ENCODE peak calls at places on chromosomes 16 and 17, in seven cellular contexts. H is B cell, F is endodermal cell, P is progenitor cell of endocrine pancreas, Y is astrocyte of the cerebellum, T is cardiac fibroblast, B is OCI-LY7. V is an unnamed sample.
A peak's percentile ranks its signal among the peaks of the same experiment; 100 is the strongest.

GRCh38 chr16:21611546-21612384 is 12.4 kb downstream of the METTL9 start:
- DNase-seq in Y (no peak), F (no peak), B (no peak), T (peak; percentile 24), H (no peak), P (no peak), V (no peak)

GRCh38 chr16:79600636-79601091 is at the start of gene MAF:
- DNase-seq in Y (peak; percentile 65), T (peak; percentile 80), H (peak; percentile 69), B (peak; percentile 16), P (peak; percentile 73), F (peak; percentile 91), V (peak; percentile 79)

GRCh38 chr17:60671482-60671881 is 6.2 kb upstream of the BCAS3 start:
- DNase-seq in B (no peak), Y (no peak), P (no peak), H (no peak), F (no peak), T (no peak), V (no peak)

GRCh38 chr17:38749222-38750043 is 1.3 kb upstream of the PCGF2 start:
- DNase-seq in Y (no peak), H (no peak), F (peak; percentile 96), P (peak; percentile 55), T (peak; percentile 87), B (no peak), V (peak; percentile 66)

GRCh38 chr17:42276359-42276608 is at the start of gene STAT5B:
- DNase-seq in H (peak; percentile 64), Y (no peak), F (no peak), T (peak; percentile 70), P (peak; percentile 46), B (peak; percentile 89), V (no peak)

GRCh38 chr17:51352798-51353197 is 92.5 kb downstream of the UTP18 start:
- DNase-seq in B (no peak), H (no peak), P (no peak), T (no peak), F (no peak), Y (no peak), V (no peak)

GRCh38 chr16:89721644-89722391 is 481 bp downstream of the ZNF276 start:
- DNase-seq in T (peak; percentile 55), H (peak; percentile 89), B (peak; percentile 78), P (no peak), Y (no peak), F (no peak), V (no peak)

GRCh38 chr17:70808596-70808995 is 639.3 kb downstream of the KCNJ2 start:
- DNase-seq in P (no peak), B (peak; percentile 19), T (no peak), Y (no peak), F (peak; percentile 50), H (no peak), V (no peak)

GRCh38 chr17:17167986-17168385 is 38.1 kb downstream of the PLD6 start:
- DNase-seq in P (no peak), T (no peak), Y (no peak), F (no peak), H (no peak), B (no peak), V (no peak)

DNA sequence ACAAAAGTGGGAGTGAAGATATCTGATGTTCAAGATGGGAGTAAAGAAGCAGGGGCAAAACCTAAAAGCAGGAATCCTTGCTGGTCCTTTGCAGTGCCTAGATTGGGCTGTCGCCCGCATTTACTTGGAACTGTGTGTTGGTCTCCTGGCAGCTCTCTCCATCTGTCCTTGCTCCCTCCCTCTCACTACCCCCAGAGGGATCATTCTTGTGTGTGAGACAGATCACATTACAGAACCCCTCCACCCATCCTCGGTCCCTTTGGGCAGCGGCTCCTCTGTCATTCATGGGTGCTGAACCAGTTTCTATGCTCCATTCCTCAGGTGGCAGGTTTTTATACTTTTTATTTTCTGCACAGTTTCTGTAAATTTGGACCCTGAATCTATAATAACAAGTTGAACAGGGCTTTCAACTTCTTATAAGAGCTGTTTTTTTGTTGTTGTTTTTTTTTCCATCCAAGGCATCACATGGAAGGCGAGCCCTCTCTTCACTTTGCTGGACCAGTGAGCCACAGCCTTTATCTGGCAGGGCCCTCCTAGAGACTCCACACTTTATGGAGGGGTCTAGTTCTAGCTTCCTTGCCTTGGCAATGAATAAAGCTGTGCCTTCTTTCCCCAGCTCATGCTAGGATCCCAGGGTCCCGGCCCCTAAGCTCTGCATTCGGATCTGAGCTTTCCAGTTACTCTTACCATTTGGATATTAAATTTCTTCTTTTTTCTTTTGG is 99.2 kb upstream of the MYOCD start:
- DNase-seq in H (no peak), T (no peak), P (no peak), B (no peak), F (peak; percentile 70), Y (no peak), V (no peak)
- TF ChIP-seq CTCF in H (no peak), T (no peak), P (no peak), B (no peak), F (no peak), Y (no peak), V (no peak)

GRCh38 chr16:62249069-62249468 is 212.8 kb upstream of the CDH8 start:
- DNase-seq in P (no peak), F (no peak), T (no peak), B (no peak), Y (no peak), H (no peak), V (no peak)
- TF ChIP-seq CTCF in P (peak; percentile 15), F (peak; percentile 59), T (no peak), B (no peak), Y (peak; percentile 19), H (no peak), V (no peak)

GRCh38 chr17:27206447-27206846 is 87.5 kb upstream of the WSB1 start:
- DNase-seq in B (peak; percentile 36), T (peak; percentile 4), P (no peak), F (peak; percentile 74), Y (no peak), H (peak; percentile 43), V (no peak)
- TF ChIP-seq CTCF in B (peak; percentile 72), T (peak; percentile 5), P (no peak), F (peak; percentile 29), Y (peak; percentile 11), H (peak; percentile 22), V (no peak)

GRCh38 chr16:8905795-8906591 is 23.8 kb downstream of the LITAFD start:
- DNase-seq in Y (no peak), T (no peak), H (no peak), F (peak; percentile 74), B (no peak), P (no peak), V (no peak)
- TF ChIP-seq CTCF in Y (peak; percentile 40), T (peak; percentile 26), H (no peak), F (peak; percentile 74), B (peak; percentile 61), P (peak; percentile 38), V (no peak)

GRCh38 chr17:47843391-47843730 is 2.3 kb upstream of the SCRN2 start:
- DNase-seq in Y (no peak), T (no peak), F (peak; percentile 69), B (no peak), H (no peak), P (no peak), V (no peak)

GRCh38 chr17:47844230-47844629 is 3.2 kb upstream of the SCRN2 start:
- DNase-seq in H (no peak), P (no peak), T (peak; percentile 49), F (no peak), B (no peak), Y (no peak), V (no peak)

GRCh38 chr17:47840742-47841487 is at the start of gene SCRN2:
- DNase-seq in B (peak; percentile 88), Y (peak; percentile 27), H (peak; percentile 84), F (peak; percentile 100), P (peak; percentile 97), T (peak; percentile 88), V (peak; percentile 70)

GRCh38 chr17:47839899-47840741 is 953 bp downstream of the SCRN2 start:
- DNase-seq in B (no peak), H (no peak), P (no peak), Y (no peak), F (no peak), T (no peak), V (no peak)

GRCh38 chr17:47841488-47842308 is 625 bp upstream of the SCRN2 start:
- DNase-seq in B (no peak), T (no peak), H (no peak), Y (no peak), P (no peak), F (no peak), V (no peak)
- TF ChIP-seq CTCF in B (peak; percentile 31), T (no peak), H (peak; percentile 23), Y (no peak), P (no peak), F (no peak), V (peak; percentile 47)

GRCh38 chr16:58292886-58293285 is 1.9 kb downstream of the PRSS54 start:
- DNase-seq in P (no peak), F (peak; percentile 47), T (no peak), H (no peak), Y (no peak), B (no peak), V (no peak)
- TF ChIP-seq CTCF in P (no peak), F (no peak), T (no peak), H (no peak), Y (no peak), B (no peak), V (no peak)

V was measured in mesothelial cell of epicardium.